ENCODE peak calls at places on chromosomes 6 and 20, in seven cellular contexts. A is sigmoid colon, P is AG04449, Y is transverse colon, Q is NB4, C is tibial artery, F is fibroblast of pulmonary artery. B is an unnamed sample.

GRCh38 chr6:135475292-135475886 is 22.2 kb downstream of the AHI1 start:
- DNase-seq in A (no peak), C (no peak), Q (no peak), Y (no peak), P (no peak), F (no peak), B (peak)

GRCh38 chr20:32128167-32128566 is 18.7 kb downstream of the TM9SF4 start:
- DNase-seq in F (no peak), Y (no peak), A (no peak), P (no peak), C (no peak), Q (no peak), B (no peak)

GRCh38 chr20:37406010-37406998 is 60.4 kb downstream of the SRC start:
- DNase-seq in F (no peak), C (no peak), Y (peak), Q (peak), A (no peak), P (no peak), B (no peak)

GRCh38 chr6:146543211-146543939 is at the start of gene RAB32:
- DNase-seq in C (peak), A (peak), Q (peak), F (peak), P (peak), Y (peak), B (no peak)

GRCh38 chr20:12030470-12030869 is 112.8 kb downstream of the BTBD3 start:
- DNase-seq in C (no peak), F (no peak), Y (no peak), Q (no peak), P (no peak), A (no peak), B (no peak)

GRCh38 chr20:56004611-56005388 is 519 bp downstream of the CBLN4 start:
- DNase-seq in Y (no peak), P (no peak), F (no peak), C (no peak), A (no peak), Q (no peak), B (no peak)

GRCh38 chr6:102619585-102619984 is 1226.1 kb downstream of the GRIK2 start:
- DNase-seq in A (no peak), Q (peak), Y (no peak), C (no peak), P (no peak), F (peak), B (no peak)

GRCh38 chr6:132687306-132687705 is 26.5 kb downstream of the VNN1 start:
- DNase-seq in Y (no peak), F (peak), Q (no peak), A (no peak), P (no peak), C (no peak), B (no peak)

GRCh38 chr6:35496036-35496850 is 636 bp downstream of the TEAD3 start:
- DNase-seq in F (no peak), Q (peak), Y (peak), P (no peak), A (peak), C (peak), B (no peak)

GRCh38 chr6:153096031-153096430 is 35.1 kb downstream of the RGS17 start:
- DNase-seq in Q (no peak), Y (no peak), A (no peak), P (no peak), C (no peak), F (no peak), B (no peak)

GRCh38 chr6:63904844-63905243 is 269.2 kb downstream of the PHF3 start:
- DNase-seq in P (peak), Q (peak), F (peak), A (no peak), Y (no peak), C (no peak), B (peak)

GRCh38 chr6:126047648-126048047 is 61.3 kb downstream of the TRMT11 start:
- DNase-seq in C (no peak), Q (no peak), F (no peak), Y (no peak), P (no peak), A (no peak), B (no peak)

GRCh38 chr20:41533537-41534136 is 84.5 kb downstream of the CHD6 start:
- DNase-seq in A (no peak), P (no peak), Q (no peak), F (no peak), C (no peak), Y (no peak), B (no peak)

GRCh38 chr6:69867075-69867911 is 937 bp downstream of the COL19A1 start:
- DNase-seq in P (no peak), Y (peak), A (peak), F (peak), C (peak), Q (peak), B (no peak)

GRCh38 chr6:129033173-129033572 is 150.2 kb downstream of the LAMA2 start:
- DNase-seq in P (no peak), C (no peak), F (no peak), A (no peak), Q (no peak), Y (no peak), B (no peak)

GRCh38 chr6:133977983-133978895 is 25.2 kb downstream of the TBPL1 start:
- DNase-seq in F (peak), A (no peak), Y (no peak), Q (peak), P (peak), C (no peak), B (peak)

GRCh38 chr20:23856736-23857135 is 22.8 kb downstream of the CST5 start:
- DNase-seq in Y (no peak), Q (no peak), P (no peak), A (no peak), C (no peak), F (no peak), B (no peak)

GRCh38 chr20:63366658-63367360 is 5.7 kb upstream of the CHRNA4 start:
- DNase-seq in A (no peak), Q (no peak), Y (no peak), C (no peak), P (no peak), F (no peak), B (no peak)

GRCh38 chr6:28220164-28221133 is 4.6 kb upstream of the ZSCAN9 start:
- DNase-seq in C (no peak), F (no peak), Q (peak), P (no peak), Y (no peak), A (no peak), B (no peak)

GRCh38 chr20:48489656-48490055 is 338.1 kb downstream of the PREX1 start:
- DNase-seq in C (no peak), F (no peak), P (no peak), Q (no peak), Y (peak), A (no peak), B (no peak)

GRCh38 chr20:21490105-21490504 is 23.8 kb downstream of the NKX2-2 start:
- DNase-seq in Y (no peak), P (no peak), C (no peak), Q (no peak), F (peak), A (no peak), B (no peak)
- TF ChIP-seq CTCF in Y (no peak), P (no peak), C (no peak), Q (no peak), F (peak), A (no peak), B (no peak)

DNA sequence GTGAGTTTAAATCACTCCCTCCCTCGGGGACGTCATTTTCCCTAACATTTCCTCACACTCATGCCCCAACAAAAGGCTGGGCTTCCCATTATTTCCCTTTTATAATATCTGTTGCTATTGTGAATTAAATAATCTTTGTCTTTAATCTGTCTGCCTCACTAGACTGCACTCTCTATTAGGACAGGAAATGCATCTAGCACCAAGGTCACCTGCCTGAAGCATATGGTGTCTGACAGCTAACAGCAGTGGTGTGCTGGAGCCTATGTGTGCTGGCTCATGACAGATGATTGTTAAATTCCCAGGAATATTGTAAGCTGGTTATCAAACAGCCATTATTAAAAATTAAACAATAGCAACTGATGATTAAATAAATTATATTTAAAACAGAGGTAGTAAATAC is 237.0 kb upstream of the CEP162 start:
- DNase-seq in Q (no peak), P (no peak), Y (no peak), A (no peak), C (no peak), F (no peak), B (no peak)
- H3K4me3 ChIP-seq in Q (no peak), P (no peak), Y (no peak), A (no peak), C (no peak), F (no peak), B (no peak)

GRCh38 chr20:9672027-9672426 is 157.6 kb downstream of the LAMP5 start:
- DNase-seq in P (no peak), Q (no peak), A (no peak), F (no peak), Y (no peak), C (no peak), B (no peak)
- TF ChIP-seq CTCF in P (no peak), Q (no peak), A (no peak), F (no peak), Y (no peak), C (no peak), B (no peak)

GRCh38 chr20:58388882-58389323 is at the start of gene VAPB:
- DNase-seq in Y (peak), P (peak), Q (peak), A (peak), C (peak), F (peak), B (peak)
- H3K4me3 ChIP-seq in Y (peak), P (peak), Q (peak), A (peak), C (peak), F (peak), B (peak)

GRCh38 chr6:33428219-33428890 is 8.5 kb downstream of the SYNGAP1 start:
- DNase-seq in Y (peak), A (no peak), Q (peak), P (no peak), C (peak), F (peak), B (no peak)
- TF ChIP-seq CTCF in Y (peak), A (peak), Q (peak), P (peak), C (peak), F (peak), B (peak)

GRCh38 chr20:3800256-3800877 is 4.3 kb downstream of the CDC25B start:
- DNase-seq in F (no peak), P (no peak), A (no peak), Y (no peak), Q (no peak), C (no peak), B (no peak)

GRCh38 chr20:3798405-3798768 is 2.3 kb downstream of the CDC25B start:
- DNase-seq in Q (no peak), P (no peak), C (no peak), A (no peak), Y (no peak), F (no peak), B (no peak)

GRCh38 chr20:3797226-3797545 is 1.1 kb downstream of the CDC25B start:
- DNase-seq in Y (no peak), Q (no peak), P (no peak), A (no peak), F (no peak), C (no peak), B (no peak)

GRCh38 chr20:3797592-3798404 is 1.7 kb downstream of the CDC25B start:
- DNase-seq in A (no peak), P (no peak), Q (no peak), Y (peak), F (no peak), C (no peak), B (no peak)

DNA sequence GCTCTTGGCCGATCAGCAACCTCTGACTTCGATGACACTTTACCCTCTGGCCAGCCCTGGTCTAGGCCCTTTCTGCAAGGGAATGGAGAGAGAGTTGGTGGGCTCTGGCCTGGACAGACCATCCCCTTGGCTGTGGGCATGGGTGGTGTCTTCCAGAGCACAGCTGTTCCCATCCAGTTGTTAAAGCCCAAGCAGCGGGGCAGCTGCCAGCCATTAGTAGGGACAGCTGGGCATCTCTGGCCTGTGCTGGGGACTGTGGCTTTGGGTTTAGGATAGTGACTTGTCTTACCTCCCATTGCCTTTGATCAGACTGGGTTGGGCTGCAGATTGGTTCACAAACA is 2.8 kb downstream of the CDC25B start:
- DNase-seq in Q (no peak), C (no peak), A (no peak), F (no peak), Y (no peak), P (no peak), B (no peak)
- H3K4me3 ChIP-seq in Q (no peak), C (no peak), A (no peak), F (peak), Y (no peak), P (peak), B (peak)

GRCh38 chr20:59771506-59772372 is 161.7 kb downstream of the SYCP2 start:
- DNase-seq in Y (no peak), P (no peak), Q (no peak), A (peak), F (no peak), C (peak), B (no peak)

GRCh38 chr20:59770851-59771250 is 162.6 kb downstream of the SYCP2 start:
- DNase-seq in P (no peak), F (no peak), Q (no peak), A (peak), C (peak), Y (no peak), B (no peak)

GRCh38 chr20:59772373-59772705 is 161.1 kb downstream of the SYCP2 start:
- DNase-seq in A (peak), Y (no peak), P (no peak), Q (no peak), F (no peak), C (peak), B (no peak)

GRCh38 chr20:59767656-59768055 is 163.3 kb downstream of the PHACTR3 start:
- DNase-seq in Q (no peak), Y (no peak), P (no peak), A (no peak), C (no peak), F (no peak), B (no peak)

GRCh38 chr20:59770270-59770669 is 163.2 kb downstream of the SYCP2 start:
- DNase-seq in Y (no peak), Q (peak), F (no peak), P (no peak), A (peak), C (no peak), B (no peak)
- TF ChIP-seq CTCF in Y (no peak), Q (no peak), F (no peak), P (no peak), A (no peak), C (no peak), B (no peak)